ENCODE peak calls at places on chromosomes 6 and 20, in seven cellular contexts. G, E, H, S, T, I and F are unnamed samples.

GRCh38 chr6:167538746-167539145 is 213.9 kb downstream of the TTLL2 start:
- DNase-seq in G (no peak), E (no peak), H (no peak), S (no peak), T (no peak), I (no peak), F (no peak)

GRCh38 chr6:9103876-9104521 is 668.7 kb upstream of the SLC35B3 start:
- DNase-seq in G (no peak), E (no peak), H (no peak), S (no peak), T (no peak), I (no peak), F (no peak)

GRCh38 chr6:129920103-129920798 is 59.1 kb upstream of the TMEM244 start:
- DNase-seq in G (peak), E (no peak), H (no peak), S (no peak), T (no peak), I (no peak), F (no peak)

GRCh38 chr6:118712955-118713354 is 61.6 kb upstream of the CEP85L start:
- DNase-seq in G (peak), E (no peak), H (no peak), S (no peak), T (no peak), I (no peak), F (no peak)

GRCh38 chr20:5996765-5997164 is 46.3 kb downstream of the MCM8 start:
- DNase-seq in G (no peak), E (peak), H (no peak), S (no peak), T (peak), I (no peak), F (no peak)

GRCh38 chr20:62063601-62063980 is 2.1 kb downstream of the TAF4 start:
- DNase-seq in G (peak), E (no peak), H (peak), S (no peak), T (no peak), I (no peak), F (peak)

GRCh38 chr6:158056355-158056754 is 74.7 kb downstream of the SYNJ2 start:
- DNase-seq in G (no peak), E (no peak), H (no peak), S (no peak), T (no peak), I (no peak), F (no peak)

GRCh38 chr6:2037230-2037926 is 208.0 kb downstream of the GMDS start:
- DNase-seq in G (peak), E (no peak), H (no peak), S (no peak), T (no peak), I (no peak), F (no peak)

GRCh38 chr6:114020223-114020622 is 49.3 kb upstream of the HDAC2 start:
- DNase-seq in G (no peak), E (no peak), H (no peak), S (no peak), T (no peak), I (no peak), F (no peak)

GRCh38 chr6:20688710-20689500 is 154.6 kb downstream of the CDKAL1 start:
- DNase-seq in G (peak), E (no peak), H (no peak), S (no peak), T (peak), I (no peak), F (no peak)

GRCh38 chr6:9825526-9825925 is 589.3 kb downstream of the TFAP2A start:
- DNase-seq in G (no peak), E (no peak), H (no peak), S (no peak), T (no peak), I (no peak), F (no peak)

GRCh38 chr6:56204134-56204533 is 43.2 kb downstream of the COL21A1 start:
- DNase-seq in G (no peak), E (no peak), H (no peak), S (no peak), T (no peak), I (no peak), F (no peak)

GRCh38 chr20:33784225-33784624 is 26.9 kb upstream of the CHMP4B start:
- DNase-seq in G (no peak), E (no peak), H (no peak), S (no peak), T (no peak), I (no peak), F (no peak)

GRCh38 chr20:51446656-51447055 is 95.9 kb downstream of the NFATC2 start:
- DNase-seq in G (peak), E (no peak), H (no peak), S (no peak), T (no peak), I (no peak), F (no peak)

GRCh38 chr6:73798592-73798991 is 102.6 kb downstream of the CD109 start:
- DNase-seq in G (peak), E (no peak), H (no peak), S (no peak), T (peak), I (no peak), F (no peak)

GRCh38 chr6:139654888-139655782 is 280.7 kb upstream of the CITED2 start:
- DNase-seq in G (no peak), E (no peak), H (no peak), S (no peak), T (no peak), I (no peak), F (no peak)

GRCh38 chr6:9467746-9468145 is 947.1 kb downstream of the TFAP2A start:
- DNase-seq in G (peak), E (no peak), H (no peak), S (no peak), T (no peak), I (no peak), F (no peak)

GRCh38 chr6:45427632-45428031 is 49.9 kb upstream of the SUPT3H start:
- DNase-seq in G (no peak), E (no peak), H (no peak), S (no peak), T (no peak), I (no peak), F (no peak)

GRCh38 chr20:14992071-14992654 is 654.8 kb upstream of the FLRT3 start:
- DNase-seq in G (peak), E (no peak), H (no peak), S (no peak), T (no peak), I (no peak), F (no peak)

GRCh38 chr6:149545258-149545753 is 537 bp downstream of the PPIL4 start:
- DNase-seq in G (peak), E (peak), H (peak), S (peak), T (peak), I (no peak), F (no peak)

GRCh38 chr6:10437891-10438290 is 23.0 kb upstream of the TFAP2A start:
- DNase-seq in G (no peak), E (no peak), H (no peak), S (no peak), T (no peak), I (no peak), F (no peak)

GRCh38 chr20:41617059-41617921 is 887 bp downstream of the CHD6 start:
- DNase-seq in G (peak), E (peak), H (peak), S (peak), T (peak), I (peak), F (no peak)

GRCh38 chr20:9214676-9215075 is 145.8 kb downstream of the PLCB4 start:
- DNase-seq in G (peak), E (no peak), H (no peak), S (no peak), T (no peak), I (no peak), F (no peak)

GRCh38 chr6:154783229-154783628 is 50.0 kb downstream of the SCAF8 start:
- DNase-seq in G (no peak), E (no peak), H (no peak), S (no peak), T (no peak), I (no peak), F (no peak)

GRCh38 chr6:69276204-69276603 is 520.6 kb downstream of the LMBRD1 start:
- DNase-seq in G (no peak), E (no peak), H (no peak), S (no peak), T (no peak), I (no peak), F (no peak)

GRCh38 chr6:127302728-127303675 is 36.3 kb downstream of the RNF146 start:
- DNase-seq in G (peak), E (peak), H (no peak), S (no peak), T (peak), I (no peak), F (no peak)

GRCh38 chr6:39321761-39322160 is 741 bp downstream of the KCNK16 start:
- DNase-seq in G (no peak), E (no peak), H (no peak), S (no peak), T (no peak), I (no peak), F (no peak)

GRCh38 chr6:41199427-41200246 is 1.3 kb downstream of the TREML2 start:
- DNase-seq in G (no peak), E (peak), H (no peak), S (no peak), T (peak), I (no peak), F (no peak)

GRCh38 chr6:151762817-151763216 is 44.7 kb upstream of the ESR1 start:
- DNase-seq in G (no peak), E (no peak), H (no peak), S (no peak), T (no peak), I (no peak), F (no peak)

GRCh38 chr6:75098709-75099108 is 107.1 kb downstream of the COL12A1 start:
- DNase-seq in G (peak), E (no peak), H (no peak), S (no peak), T (no peak), I (no peak), F (no peak)

GRCh38 chr20:33696448-33696847 is 10.3 kb upstream of the E2F1 start:
- DNase-seq in G (no peak), E (no peak), H (no peak), S (no peak), T (no peak), I (no peak), F (no peak)

GRCh38 chr6:26268659-26269402 is 96.2 kb upstream of the BTN3A2 start:
- DNase-seq in G (peak), E (peak), H (no peak), S (no peak), T (peak), I (peak), F (no peak)

GRCh38 chr6:1787894-1788293 is 178.2 kb downstream of the FOXC1 start:
- DNase-seq in G (peak), E (no peak), H (no peak), S (no peak), T (no peak), I (no peak), F (no peak)

GRCh38 chr6:17986656-17987575 is 519 bp downstream of the KIF13A start:
- DNase-seq in G (peak), E (peak), H (peak), S (peak), T (peak), I (peak), F (no peak)

GRCh38 chr20:17557675-17558006 is 12.2 kb upstream of the DSTN start:
- DNase-seq in G (peak), E (no peak), H (no peak), S (no peak), T (no peak), I (no peak), F (no peak)

GRCh38 chr6:157879034-157879872 is 56.2 kb downstream of the SNX9 start:
- DNase-seq in G (no peak), E (no peak), H (no peak), S (no peak), T (peak), I (no peak), F (no peak)

GRCh38 chr20:5557123-5557522 is 193.1 kb upstream of the SHLD1 start:
- DNase-seq in G (peak), E (peak), H (no peak), S (no peak), T (peak), I (peak), F (no peak)

GRCh38 chr6:42572523-42572922 is 8.7 kb downstream of the UBR2 start:
- DNase-seq in G (no peak), E (peak), H (no peak), S (no peak), T (peak), I (no peak), F (no peak)

DNA sequence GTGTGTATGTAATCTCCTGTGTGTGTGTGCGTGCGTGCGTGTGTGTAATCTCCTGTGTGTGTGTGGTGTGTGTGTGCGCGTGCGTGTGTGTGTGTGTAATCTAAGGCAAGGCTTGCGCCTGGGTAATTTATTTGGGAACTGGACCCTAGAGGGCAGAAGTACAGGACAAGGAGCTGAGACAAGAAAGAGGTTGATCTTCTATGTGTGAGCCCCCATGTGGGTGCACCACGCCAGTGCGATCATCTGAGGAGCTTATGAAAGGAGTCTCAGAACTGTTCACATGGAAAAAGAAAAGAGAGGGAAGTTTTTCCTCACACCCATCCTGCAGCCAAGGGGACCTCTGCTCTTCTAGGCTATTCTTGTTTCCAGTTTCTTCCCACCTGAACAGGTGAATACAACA is 220.1 kb upstream of the GGTLC1 start:
- DNase-seq in G (no peak), E (no peak), H (no peak), S (no peak), T (no peak), I (peak), F (no peak)
- TF ChIP-seq CTCF in G (no peak), E (no peak), H (no peak), S (no peak), T (no peak), I (peak), F (peak)

GRCh38 chr6:84284428-84285033 is 57.1 kb upstream of the CEP162 start:
- DNase-seq in G (peak), E (no peak), H (no peak), S (no peak), T (peak), I (no peak), F (no peak)
- TF ChIP-seq CTCF in G (peak), E (peak), H (peak), S (no peak), T (peak), I (peak), F (peak)

DNA sequence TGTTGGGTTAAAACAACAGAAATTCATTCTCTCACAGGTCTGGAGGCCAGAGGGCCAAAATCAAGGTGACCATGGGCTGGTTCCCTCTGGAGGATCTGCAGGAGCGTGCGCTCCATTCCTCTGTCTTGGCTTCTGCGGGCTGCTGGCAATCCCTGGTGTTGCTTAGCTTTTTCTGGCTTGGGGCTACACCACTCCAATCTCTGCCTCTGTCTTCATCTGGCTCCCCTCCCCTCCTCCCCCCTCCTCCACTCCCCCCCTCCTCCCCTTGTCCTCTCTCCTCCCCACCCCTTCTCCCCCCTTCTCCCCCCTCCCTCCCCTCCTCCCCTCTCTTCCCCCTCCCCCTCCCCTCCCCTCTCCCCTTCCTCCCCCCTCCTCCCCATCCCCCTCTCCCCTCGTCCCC is 321.3 kb upstream of the ARID1B start:
- DNase-seq in G (no peak), E (no peak), H (no peak), S (no peak), T (no peak), I (no peak), F (no peak)
- TF ChIP-seq CTCF in G (no peak), E (no peak), H (no peak), S (no peak), T (no peak), I (no peak), F (no peak)

GRCh38 chr6:44135875-44136274 is 8.5 kb downstream of the TMEM63B start:
- DNase-seq in G (no peak), E (no peak), H (no peak), S (no peak), T (no peak), I (no peak), F (no peak)
- TF ChIP-seq CTCF in G (no peak), E (no peak), H (no peak), S (no peak), T (no peak), I (peak), F (no peak)

DNA sequence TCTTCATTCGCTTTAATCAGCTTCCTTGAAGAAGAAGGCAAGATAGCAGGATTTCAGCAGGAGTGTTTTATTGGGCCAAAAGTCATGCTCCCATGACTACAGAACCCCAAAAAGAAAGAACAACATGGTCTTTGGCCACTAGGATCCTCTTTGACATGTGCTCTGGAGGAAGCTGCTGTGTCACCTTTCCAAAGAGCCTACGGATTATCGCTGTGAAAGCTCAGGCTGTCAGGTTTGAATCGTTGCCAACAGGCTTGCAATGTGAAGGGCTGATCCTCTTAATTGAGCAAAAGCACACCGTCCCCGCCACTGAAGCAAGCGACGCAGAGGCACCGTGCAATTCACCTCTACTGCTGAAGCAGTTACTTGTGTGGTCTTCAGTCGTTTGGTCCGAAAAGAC is 29.0 kb downstream of the MYLIP start:
- DNase-seq in G (no peak), E (no peak), H (no peak), S (no peak), T (no peak), I (no peak), F (no peak)
- TF ChIP-seq CTCF in G (no peak), E (no peak), H (no peak), S (no peak), T (no peak), I (no peak), F (no peak)

GRCh38 chr6:169381988-169382387 is 128.3 kb upstream of the THBS2 start:
- DNase-seq in G (no peak), E (no peak), H (no peak), S (no peak), T (no peak), I (no peak), F (no peak)

GRCh38 chr6:169384291-169384690 is 130.6 kb upstream of the THBS2 start:
- DNase-seq in G (no peak), E (no peak), H (no peak), S (no peak), T (no peak), I (no peak), F (no peak)

GRCh38 chr6:169385237-169385880 is 131.7 kb upstream of the THBS2 start:
- DNase-seq in G (no peak), E (no peak), H (no peak), S (no peak), T (no peak), I (no peak), F (no peak)

GRCh38 chr6:169382735-169383134 is 129.1 kb upstream of the THBS2 start:
- DNase-seq in G (no peak), E (no peak), H (no peak), S (no peak), T (no peak), I (no peak), F (no peak)

GRCh38 chr6:169383265-169383664 is 129.6 kb upstream of the THBS2 start:
- DNase-seq in G (no peak), E (no peak), H (no peak), S (no peak), T (no peak), I (no peak), F (no peak)
- TF ChIP-seq CTCF in G (no peak), E (no peak), H (no peak), S (no peak), T (no peak), I (no peak), F (no peak)